ENCODE peak calls at places on chromosome 4, in seven cellular contexts. A, C, N, K, R, F and W are unnamed samples.

GRCh38 chr4:94399721-94400120 is 52.0 kb upstream of the PDLIM5 start:
- DNase-seq in R (no peak), F (no peak), C (no peak), A (no peak), K (no peak), N (no peak), W (no peak)

GRCh38 chr4:125762537-125762936 is 447.8 kb downstream of the FAT4 start:
- DNase-seq in A (no peak), N (peak; percentile 10), F (peak; percentile 9), K (no peak), C (no peak), R (peak; percentile 53), W (no peak)

GRCh38 chr4:48588230-48588943 is 98.3 kb downstream of the ZAR1 start:
- DNase-seq in K (no peak), F (peak; percentile 32), R (no peak), C (no peak), A (no peak), N (peak; percentile 2), W (no peak)

GRCh38 chr4:79294064-79294463 is 31.8 kb downstream of the NAA11 start:
- DNase-seq in F (peak; percentile 20), C (no peak), N (peak; percentile 3), A (no peak), K (no peak), R (no peak), W (no peak)

GRCh38 chr4:1288786-1289185 is 905 bp upstream of the MAEA start:
- DNase-seq in N (no peak), K (no peak), F (peak; percentile 2), A (no peak), R (no peak), C (no peak), W (no peak)

GRCh38 chr4:67892253-67892652 is 8.5 kb upstream of the TMPRSS11D start:
- DNase-seq in F (no peak), C (no peak), N (no peak), A (no peak), R (no peak), K (no peak), W (no peak)

GRCh38 chr4:16259531-16260246 is 33.4 kb upstream of the TAPT1 start:
- DNase-seq in F (peak; percentile 55), C (no peak), R (no peak), N (no peak), K (no peak), A (no peak), W (no peak)

GRCh38 chr4:41120297-41121217 is 93.8 kb downstream of the APBB2 start:
- DNase-seq in A (no peak), F (peak; percentile 53), C (peak; percentile 58), R (no peak), K (no peak), N (no peak), W (no peak)

GRCh38 chr4:48127231-48127881 is 6.7 kb downstream of the TXK start:
- DNase-seq in A (no peak), N (peak; percentile 30), K (no peak), C (no peak), R (peak; percentile 88), F (no peak), W (no peak)

GRCh38 chr4:108172780-108173598 is 4.3 kb upstream of the LEF1 start:
- DNase-seq in F (peak; percentile 38), R (peak; percentile 58), C (peak; percentile 82), K (no peak), A (peak; percentile 64), N (peak; percentile 10), W (peak; percentile 83)

GRCh38 chr4:26152051-26152450 is 168.8 kb upstream of the RBPJ start:
- DNase-seq in C (no peak), F (no peak), R (no peak), K (no peak), A (no peak), N (no peak), W (no peak)

GRCh38 chr4:39476181-39476873 is 17.5 kb downstream of the LIAS start:
- DNase-seq in K (no peak), A (no peak), F (peak; percentile 37), N (no peak), C (no peak), R (no peak), W (peak; percentile 59)

GRCh38 chr4:46432923-46433322 is 43.0 kb upstream of the GABRA2 start:
- DNase-seq in R (no peak), F (peak; percentile 28), C (no peak), K (no peak), A (no peak), N (peak; percentile 16), W (no peak)

GRCh38 chr4:133969202-133969873 is 232.3 kb downstream of the PABPC4L start:
- DNase-seq in N (no peak), F (peak; percentile 2), A (no peak), C (peak; percentile 13), K (no peak), R (no peak), W (peak; percentile 2)

GRCh38 chr4:88244821-88245579 is 39.4 kb downstream of the PPM1K start:
- DNase-seq in C (no peak), K (no peak), A (peak; percentile 41), N (no peak), R (peak; percentile 20), F (no peak), W (no peak)

GRCh38 chr4:125187621-125188176 is 127.1 kb upstream of the FAT4 start:
- DNase-seq in K (no peak), R (no peak), C (no peak), A (no peak), F (peak; percentile 71), N (peak; percentile 80), W (no peak)

GRCh38 chr4:107997001-107997788 is 7.5 kb downstream of the HADH start:
- DNase-seq in C (no peak), A (no peak), F (peak; percentile 76), R (no peak), N (peak; percentile 28), K (no peak), W (no peak)

GRCh38 chr4:72846280-72847111 is 223.0 kb downstream of the COX18 start:
- DNase-seq in A (peak; percentile 22), N (peak; percentile 88), F (peak; percentile 17), R (peak; percentile 84), C (peak; percentile 48), K (no peak), W (no peak)

GRCh38 chr4:86921608-86922252 is 13.1 kb upstream of the AFF1 start:
- DNase-seq in K (no peak), N (no peak), A (no peak), C (no peak), R (no peak), F (peak; percentile 69), W (no peak)

GRCh38 chr4:127698789-127699200 is 31.4 kb upstream of the SLC25A31 start:
- DNase-seq in C (no peak), N (peak; percentile 87), F (peak; percentile 75), R (no peak), K (peak; percentile 81), A (no peak), W (no peak)

GRCh38 chr4:148442830-148443549 is 776 bp upstream of the NR3C2 start:
- DNase-seq in K (no peak), F (no peak), C (no peak), A (peak; percentile 7), R (no peak), N (no peak), W (peak; percentile 45)

GRCh38 chr4:150986085-150986484 is 29.0 kb downstream of the LRBA start:
- DNase-seq in R (no peak), A (no peak), N (no peak), F (no peak), C (no peak), K (no peak), W (no peak)

GRCh38 chr4:83504974-83505373 is 20.1 kb upstream of the ABRAXAS1 start:
- DNase-seq in R (no peak), N (no peak), F (no peak), C (no peak), K (no peak), A (no peak), W (no peak)

GRCh38 chr4:85932371-85933305 is 427.2 kb downstream of the MAPK10 start:
- DNase-seq in K (no peak), A (no peak), R (no peak), C (no peak), F (no peak), N (no peak), W (no peak)

GRCh38 chr4:136505020-136505419 is 1027.3 kb downstream of the PCDH18 start:
- DNase-seq in F (no peak), N (no peak), R (no peak), K (no peak), C (no peak), A (no peak), W (no peak)
- TF ChIP-seq EZH2phosphoT487 in F (no peak), N (no peak), R (no peak), K (no peak), C (no peak), A (no peak), W (no peak)

GRCh38 chr4:186227221-186227620 is at the start of gene KLKB1:
- DNase-seq in K (no peak), N (no peak), A (no peak), C (peak; percentile 48), R (no peak), F (no peak), W (no peak)
- TF ChIP-seq EZH2phosphoT487 in K (no peak), N (no peak), A (no peak), C (no peak), R (no peak), F (no peak), W (no peak)

DNA sequence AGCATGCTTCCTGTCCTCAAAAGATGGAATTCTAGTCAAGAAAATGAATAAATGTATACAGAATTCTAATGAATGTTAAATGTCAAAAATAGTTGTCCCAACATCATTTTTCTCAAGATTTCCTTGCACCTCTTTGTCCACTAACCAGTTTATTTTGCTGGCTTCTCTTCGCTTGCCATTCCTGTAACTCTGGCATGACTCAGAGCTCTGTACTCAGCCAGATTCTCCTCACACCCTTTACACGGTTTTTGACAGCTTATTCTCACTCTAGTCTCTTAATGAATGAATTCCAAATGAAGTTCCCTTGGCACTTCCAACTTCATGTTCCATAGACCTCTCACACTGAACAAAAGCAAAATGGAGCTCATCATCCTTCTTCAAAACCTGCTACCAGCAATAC is 419.3 kb upstream of the SLIT2 start:
- DNase-seq in C (no peak), F (peak; percentile 63), R (no peak), K (no peak), A (no peak), N (peak; percentile 39), W (no peak)
- TF ChIP-seq EZH2phosphoT487 in C (no peak), F (no peak), R (no peak), K (no peak), A (no peak), N (no peak), W (no peak)

DNA sequence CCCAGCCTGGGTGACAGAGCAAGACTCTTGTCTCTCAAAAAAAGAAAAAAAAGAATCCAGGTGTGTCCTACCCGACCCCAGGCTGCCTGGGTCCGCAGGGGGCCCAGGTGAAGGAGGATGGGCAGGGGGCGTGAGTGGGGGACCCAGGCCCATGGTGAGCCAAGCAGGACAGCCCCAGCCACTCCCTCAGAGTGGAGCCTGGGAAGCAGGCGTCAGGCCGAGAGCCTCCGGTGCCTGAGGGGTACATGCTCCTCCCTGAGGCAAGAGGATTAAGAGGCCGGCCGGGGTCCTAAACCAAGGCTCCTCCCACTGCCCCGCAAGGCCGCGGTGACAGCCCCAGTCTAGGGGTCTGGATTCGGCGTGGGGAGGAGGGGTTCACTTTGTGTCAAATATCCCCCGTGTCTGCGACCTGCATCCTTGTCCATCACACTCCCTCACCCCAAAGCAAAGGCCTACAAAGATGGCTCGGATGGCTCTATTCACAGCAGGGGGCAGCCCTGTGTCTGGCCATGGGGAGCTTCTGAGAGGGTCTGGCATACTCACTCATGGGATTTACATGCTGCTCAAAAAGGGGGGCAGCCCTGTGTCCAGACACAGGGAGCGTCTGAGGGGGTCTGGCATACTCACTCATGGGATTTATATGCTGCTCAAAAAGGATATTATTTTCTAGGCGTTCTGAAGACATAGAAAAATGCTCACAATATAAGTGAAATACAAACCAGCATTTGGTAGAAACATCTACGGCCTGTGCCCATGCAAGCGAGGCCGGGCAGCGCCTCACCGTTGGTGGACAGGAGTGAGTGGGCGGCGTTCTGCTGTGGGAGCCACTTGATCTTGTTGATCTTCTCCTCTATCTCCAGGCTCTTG is 94.6 kb downstream of the PPP2R2C start:
- DNase-seq in A (no peak), K (no peak), C (no peak), R (no peak), F (no peak), N (no peak), W (peak; percentile 51)
- TF ChIP-seq EZH2phosphoT487 in A (no peak), K (no peak), C (no peak), R (no peak), F (no peak), N (no peak), W (no peak)